ENCODE peak calls at places on chromosomes 12 and 14, in seven cellular contexts. One of them, this sample, is unnamed.
A peak's percentile ranks its signal among the peaks of the same experiment; 100 is the strongest.

GRCh38 chr14:42323426-42323825 is 716.8 kb downstream of the LRFN5 start:
- DNase-seq in kidney: no peak
- DNase-seq in progenitor cell of endocrine pancreas: no peak
- DNase-seq in IMR-90: no peak
- DNase-seq in mammary epithelial cell: no peak
- DNase-seq in lower lobe of right lung: no peak
- DNase-seq in heart right ventricle: no peak
- DNase-seq in this sample: no peak

GRCh38 chr12:106019130-106019529 is 119.6 kb downstream of the NUAK1 start:
- DNase-seq in kidney: no peak
- DNase-seq in progenitor cell of endocrine pancreas: no peak
- DNase-seq in IMR-90: no peak
- DNase-seq in mammary epithelial cell: no peak
- DNase-seq in lower lobe of right lung: no peak
- DNase-seq in heart right ventricle: no peak
- DNase-seq in this sample: no peak

GRCh38 chr12:124088232-124088907 is 115.4 kb downstream of the ZNF664 start:
- DNase-seq in kidney: no peak
- DNase-seq in progenitor cell of endocrine pancreas: no peak
- DNase-seq in IMR-90: no peak
- DNase-seq in mammary epithelial cell: no peak
- DNase-seq in lower lobe of right lung: no peak
- DNase-seq in heart right ventricle: no peak
- DNase-seq in this sample: no peak

GRCh38 chr14:57480044-57480443 is 13.6 kb downstream of the CCDC198 start:
- DNase-seq in kidney: no peak
- DNase-seq in progenitor cell of endocrine pancreas: no peak
- DNase-seq in IMR-90: no peak
- DNase-seq in mammary epithelial cell: no peak
- DNase-seq in lower lobe of right lung: no peak
- DNase-seq in heart right ventricle: no peak
- DNase-seq in this sample: no peak

GRCh38 chr14:49622022-49622607 is 1.5 kb downstream of the MGAT2 start:
- DNase-seq in kidney: no peak
- DNase-seq in progenitor cell of endocrine pancreas: no peak
- DNase-seq in IMR-90: no peak
- DNase-seq in mammary epithelial cell: no peak
- DNase-seq in lower lobe of right lung: no peak
- DNase-seq in heart right ventricle: no peak
- DNase-seq in this sample: no peak

GRCh38 chr12:122227341-122227740 is 1.5 kb upstream of the DIABLO start:
- DNase-seq in kidney: peak; percentile 77
- DNase-seq in progenitor cell of endocrine pancreas: no peak
- DNase-seq in IMR-90: no peak
- DNase-seq in mammary epithelial cell: no peak
- DNase-seq in lower lobe of right lung: peak; percentile 52
- DNase-seq in heart right ventricle: no peak
- DNase-seq in this sample: no peak

GRCh38 chr12:24172773-24173447 is 223.4 kb upstream of the SOX5 start:
- DNase-seq in kidney: no peak
- DNase-seq in progenitor cell of endocrine pancreas: no peak
- DNase-seq in IMR-90: no peak
- DNase-seq in mammary epithelial cell: no peak
- DNase-seq in lower lobe of right lung: no peak
- DNase-seq in heart right ventricle: no peak
- DNase-seq in this sample: no peak

GRCh38 chr12:32761716-32762115 is 6.0 kb upstream of the YARS2 start:
- DNase-seq in kidney: no peak
- DNase-seq in progenitor cell of endocrine pancreas: no peak
- DNase-seq in IMR-90: no peak
- DNase-seq in mammary epithelial cell: no peak
- DNase-seq in lower lobe of right lung: no peak
- DNase-seq in heart right ventricle: no peak
- DNase-seq in this sample: no peak

GRCh38 chr14:100531591-100532121 is 55.6 kb downstream of the BEGAIN start:
- DNase-seq in kidney: peak; percentile 48
- DNase-seq in progenitor cell of endocrine pancreas: peak; percentile 6
- DNase-seq in IMR-90: no peak
- DNase-seq in mammary epithelial cell: no peak
- DNase-seq in lower lobe of right lung: peak; percentile 36
- DNase-seq in heart right ventricle: no peak
- DNase-seq in this sample: peak; percentile 80

GRCh38 chr12:52364061-52364460 is 3.2 kb downstream of the KRT85 start:
- DNase-seq in kidney: no peak
- DNase-seq in progenitor cell of endocrine pancreas: no peak
- DNase-seq in IMR-90: no peak
- DNase-seq in mammary epithelial cell: no peak
- DNase-seq in lower lobe of right lung: no peak
- DNase-seq in heart right ventricle: no peak
- DNase-seq in this sample: no peak

GRCh38 chr12:63445266-63445665 is 223.0 kb downstream of the DPY19L2 start:
- DNase-seq in kidney: no peak
- DNase-seq in progenitor cell of endocrine pancreas: no peak
- DNase-seq in IMR-90: no peak
- DNase-seq in mammary epithelial cell: no peak
- DNase-seq in lower lobe of right lung: no peak
- DNase-seq in heart right ventricle: no peak
- DNase-seq in this sample: no peak

GRCh38 chr12:42382013-42382696 is 56.2 kb downstream of the PPHLN1 start:
- DNase-seq in kidney: no peak
- DNase-seq in progenitor cell of endocrine pancreas: no peak
- DNase-seq in IMR-90: peak; percentile 50
- DNase-seq in mammary epithelial cell: peak; percentile 26
- DNase-seq in lower lobe of right lung: no peak
- DNase-seq in heart right ventricle: no peak
- DNase-seq in this sample: no peak

GRCh38 chr12:15154108-15154507 is 67.1 kb downstream of the RERG start:
- DNase-seq in kidney: no peak
- DNase-seq in progenitor cell of endocrine pancreas: no peak
- DNase-seq in IMR-90: no peak
- DNase-seq in mammary epithelial cell: no peak
- DNase-seq in lower lobe of right lung: no peak
- DNase-seq in heart right ventricle: no peak
- DNase-seq in this sample: no peak

GRCh38 chr12:54736549-54736948 is 88.4 kb upstream of the DCD start:
- DNase-seq in kidney: no peak
- DNase-seq in progenitor cell of endocrine pancreas: no peak
- DNase-seq in IMR-90: no peak
- DNase-seq in mammary epithelial cell: no peak
- DNase-seq in lower lobe of right lung: no peak
- DNase-seq in heart right ventricle: no peak
- DNase-seq in this sample: no peak

GRCh38 chr12:25906651-25907340 is 51.7 kb upstream of the RASSF8 start:
- DNase-seq in kidney: no peak
- DNase-seq in progenitor cell of endocrine pancreas: no peak
- DNase-seq in IMR-90: no peak
- DNase-seq in mammary epithelial cell: no peak
- DNase-seq in lower lobe of right lung: no peak
- DNase-seq in heart right ventricle: no peak
- DNase-seq in this sample: no peak

GRCh38 chr12:95506707-95507523 is 33.0 kb downstream of the METAP2 start:
- DNase-seq in kidney: no peak
- DNase-seq in progenitor cell of endocrine pancreas: no peak
- DNase-seq in IMR-90: peak; percentile 7
- DNase-seq in mammary epithelial cell: no peak
- DNase-seq in lower lobe of right lung: no peak
- DNase-seq in heart right ventricle: no peak
- DNase-seq in this sample: no peak

GRCh38 chr12:22283508-22283907 is 51.0 kb downstream of the ST8SIA1 start:
- DNase-seq in kidney: no peak
- DNase-seq in progenitor cell of endocrine pancreas: no peak
- DNase-seq in IMR-90: no peak
- DNase-seq in mammary epithelial cell: no peak
- DNase-seq in lower lobe of right lung: no peak
- DNase-seq in heart right ventricle: no peak
- DNase-seq in this sample: no peak
- TF ChIP-seq CTCF in kidney: no peak
- TF ChIP-seq CTCF in progenitor cell of endocrine pancreas: no peak
- TF ChIP-seq CTCF in IMR-90: no peak
- TF ChIP-seq CTCF in mammary epithelial cell: no peak
- TF ChIP-seq CTCF in lower lobe of right lung: no peak
- TF ChIP-seq CTCF in heart right ventricle: no peak
- TF ChIP-seq CTCF in this sample: peak; percentile 53

GRCh38 chr12:38912116-38912515 is 6.7 kb upstream of the CPNE8 start:
- DNase-seq in kidney: no peak
- DNase-seq in progenitor cell of endocrine pancreas: no peak
- DNase-seq in IMR-90: no peak
- DNase-seq in mammary epithelial cell: no peak
- DNase-seq in lower lobe of right lung: no peak
- DNase-seq in heart right ventricle: no peak
- DNase-seq in this sample: no peak

GRCh38 chr12:38906482-38907170 is 1.2 kb upstream of the CPNE8 start:
- DNase-seq in kidney: peak; percentile 95
- DNase-seq in progenitor cell of endocrine pancreas: peak; percentile 87
- DNase-seq in IMR-90: no peak
- DNase-seq in mammary epithelial cell: peak; percentile 91
- DNase-seq in lower lobe of right lung: peak; percentile 91
- DNase-seq in heart right ventricle: peak; percentile 87
- DNase-seq in this sample: peak; percentile 93

GRCh38 chr12:38907171-38907923 is 2.0 kb upstream of the CPNE8 start:
- DNase-seq in kidney: no peak
- DNase-seq in progenitor cell of endocrine pancreas: no peak
- DNase-seq in IMR-90: no peak
- DNase-seq in mammary epithelial cell: peak; percentile 37
- DNase-seq in lower lobe of right lung: no peak
- DNase-seq in heart right ventricle: no peak
- DNase-seq in this sample: no peak

GRCh38 chr12:38915783-38916182 is 10.4 kb upstream of the CPNE8 start:
- DNase-seq in kidney: no peak
- DNase-seq in progenitor cell of endocrine pancreas: no peak
- DNase-seq in IMR-90: no peak
- DNase-seq in mammary epithelial cell: no peak
- DNase-seq in lower lobe of right lung: no peak
- DNase-seq in heart right ventricle: no peak
- DNase-seq in this sample: no peak

DNA sequence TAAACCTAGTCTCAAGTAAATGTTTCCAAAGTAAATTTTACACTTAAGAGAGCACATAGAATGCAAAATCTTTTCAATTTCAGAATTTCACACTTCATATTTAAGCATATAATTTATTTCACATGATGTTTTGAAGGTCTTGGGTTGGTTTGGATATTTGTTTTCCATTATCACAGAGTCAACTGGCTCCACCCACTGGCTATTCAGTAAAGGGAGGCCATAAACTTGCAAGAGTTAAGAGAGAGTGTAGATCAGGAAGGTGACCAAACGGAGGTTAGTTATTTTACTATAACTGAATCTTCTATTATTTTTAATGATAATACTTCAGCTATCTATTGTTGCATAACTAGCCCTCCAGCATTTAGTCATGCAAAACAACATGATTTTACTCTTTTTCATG is 6.2 kb upstream of the CPNE8 start:
- DNase-seq in kidney: no peak
- DNase-seq in progenitor cell of endocrine pancreas: no peak
- DNase-seq in IMR-90: no peak
- DNase-seq in mammary epithelial cell: no peak
- DNase-seq in lower lobe of right lung: no peak
- DNase-seq in heart right ventricle: no peak
- DNase-seq in this sample: no peak
- TF ChIP-seq CTCF in kidney: peak; percentile 17
- TF ChIP-seq CTCF in progenitor cell of endocrine pancreas: no peak
- TF ChIP-seq CTCF in IMR-90: no peak
- TF ChIP-seq CTCF in mammary epithelial cell: no peak
- TF ChIP-seq CTCF in lower lobe of right lung: no peak
- TF ChIP-seq CTCF in heart right ventricle: peak; percentile 12
- TF ChIP-seq CTCF in this sample: peak; percentile 30

GRCh38 chr12:53550595-53550994 is 43.3 kb upstream of the NPFF start:
- DNase-seq in kidney: no peak
- DNase-seq in progenitor cell of endocrine pancreas: no peak
- DNase-seq in IMR-90: peak; percentile 78
- DNase-seq in mammary epithelial cell: peak; percentile 9
- DNase-seq in lower lobe of right lung: no peak
- DNase-seq in heart right ventricle: no peak
- DNase-seq in this sample: no peak

GRCh38 chr12:53552346-53553327 is 45.4 kb upstream of the NPFF start:
- DNase-seq in kidney: no peak
- DNase-seq in progenitor cell of endocrine pancreas: no peak
- DNase-seq in IMR-90: no peak
- DNase-seq in mammary epithelial cell: no peak
- DNase-seq in lower lobe of right lung: no peak
- DNase-seq in heart right ventricle: no peak
- DNase-seq in this sample: no peak

DNA sequence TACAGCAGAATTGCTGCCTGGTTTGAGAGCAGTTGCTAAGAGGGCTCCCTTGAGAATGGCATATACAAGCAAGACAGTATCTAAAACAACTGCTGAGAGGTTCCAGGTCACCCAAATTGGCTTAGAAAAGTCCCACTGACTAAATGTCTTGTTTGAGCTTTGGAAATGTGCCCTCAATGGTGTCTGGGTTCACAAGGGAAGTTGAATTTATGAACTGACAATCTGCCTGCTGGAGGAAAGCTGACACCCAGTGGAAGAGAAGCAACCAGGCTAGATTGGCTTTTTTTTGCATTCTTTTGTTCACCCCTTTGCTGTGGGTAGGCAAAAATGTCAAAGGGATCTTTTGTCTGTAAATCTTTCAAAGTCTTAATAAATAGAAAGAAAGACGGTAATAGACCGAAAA is 44.6 kb upstream of the NPFF start:
- DNase-seq in kidney: no peak
- DNase-seq in progenitor cell of endocrine pancreas: no peak
- DNase-seq in IMR-90: no peak
- DNase-seq in mammary epithelial cell: no peak
- DNase-seq in lower lobe of right lung: no peak
- DNase-seq in heart right ventricle: no peak
- DNase-seq in this sample: no peak
- TF ChIP-seq CTCF in kidney: no peak
- TF ChIP-seq CTCF in progenitor cell of endocrine pancreas: no peak
- TF ChIP-seq CTCF in IMR-90: no peak
- TF ChIP-seq CTCF in mammary epithelial cell: no peak
- TF ChIP-seq CTCF in lower lobe of right lung: no peak
- TF ChIP-seq CTCF in heart right ventricle: no peak
- TF ChIP-seq CTCF in this sample: no peak

DNA sequence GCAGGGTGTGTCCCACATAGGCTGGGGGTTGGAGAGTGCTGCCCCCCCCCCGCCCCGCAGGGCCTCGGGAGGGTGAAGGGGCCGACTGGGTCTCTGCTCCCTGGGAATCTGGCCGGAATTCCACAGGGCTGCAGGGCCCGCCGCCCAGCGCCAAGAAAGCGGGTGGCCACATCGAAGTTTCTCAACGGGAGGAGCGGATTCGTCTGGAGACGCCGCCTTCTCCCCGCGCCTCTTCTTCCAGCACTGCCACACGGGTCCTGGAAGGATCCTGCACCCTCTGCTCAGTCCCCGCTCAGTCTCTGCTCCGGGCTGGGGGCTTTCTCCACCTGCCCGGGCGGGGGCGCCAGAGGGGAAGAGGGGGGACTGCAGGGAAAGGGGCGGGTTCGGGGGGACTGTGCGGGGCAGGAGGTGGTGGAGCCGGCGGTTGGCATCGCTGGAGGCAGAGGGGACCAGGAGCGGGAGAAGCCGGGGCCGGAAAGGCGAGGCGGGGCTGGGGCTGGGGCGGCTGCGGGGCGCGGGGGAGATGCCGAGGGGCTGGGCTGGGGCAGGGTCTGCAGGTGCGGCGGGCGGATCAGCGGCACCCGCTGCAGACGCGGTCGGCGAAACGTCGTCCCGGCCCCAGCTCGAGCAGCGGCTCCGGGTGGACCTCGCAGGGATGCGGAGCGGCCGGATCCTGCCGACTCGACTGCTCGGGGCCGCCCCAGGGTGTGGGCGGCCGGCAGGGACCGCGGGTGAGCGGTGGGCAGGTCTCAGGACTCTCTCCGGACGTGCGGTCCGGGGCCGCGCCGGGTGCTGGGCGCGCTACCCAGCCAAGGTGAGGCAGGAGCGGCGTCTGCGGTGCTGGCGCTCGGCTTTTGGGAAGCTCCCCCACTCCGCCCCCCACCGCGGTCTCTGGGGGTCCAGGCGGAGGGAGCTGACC is 811.4 kb upstream of the TMEM132C start:
- DNase-seq in kidney: no peak
- DNase-seq in progenitor cell of endocrine pancreas: peak; percentile 35
- DNase-seq in IMR-90: no peak
- DNase-seq in mammary epithelial cell: no peak
- DNase-seq in lower lobe of right lung: no peak
- DNase-seq in heart right ventricle: no peak
- DNase-seq in this sample: no peak
- TF ChIP-seq CTCF in kidney: no peak
- TF ChIP-seq CTCF in progenitor cell of endocrine pancreas: peak; percentile 38
- TF ChIP-seq CTCF in IMR-90: no peak
- TF ChIP-seq CTCF in mammary epithelial cell: no peak
- TF ChIP-seq CTCF in lower lobe of right lung: no peak
- TF ChIP-seq CTCF in heart right ventricle: no peak
- TF ChIP-seq CTCF in this sample: peak; percentile 61